ENCODE peak calls at places on chromosome 20, in seven cellular contexts. O, I, E, W, K, M and Q are unnamed samples.

GRCh38 chr20:32984196-32984595 is 20.0 kb downstream of the SUN5 start:
- DNase-seq in K (no peak), I (no peak), E (no peak), O (no peak), W (no peak), M (no peak), Q (no peak)

GRCh38 chr20:41407617-41408016 is 41.0 kb upstream of the EMILIN3 start:
- DNase-seq in I (no peak), M (no peak), K (no peak), O (no peak), W (no peak), E (no peak), Q (no peak)

GRCh38 chr20:1944345-1945099 is 49.3 kb downstream of the SIRPA start:
- DNase-seq in E (no peak), O (no peak), W (no peak), M (no peak), K (peak), I (no peak), Q (no peak)

GRCh38 chr20:46215913-46216707 is 92.2 kb downstream of the CDH22 start:
- DNase-seq in M (no peak), E (no peak), K (no peak), I (no peak), W (peak), O (peak), Q (no peak)

GRCh38 chr20:24443436-24443835 is 26.0 kb upstream of the SYNDIG1 start:
- DNase-seq in W (no peak), E (no peak), K (no peak), M (no peak), O (no peak), I (no peak), Q (no peak)

GRCh38 chr20:58065508-58066361 is 162.7 kb downstream of the ANKRD60 start:
- DNase-seq in W (no peak), E (peak), O (peak), K (no peak), I (no peak), M (no peak), Q (peak)

GRCh38 chr20:36384022-36384619 is 78.0 kb downstream of the DLGAP4 start:
- DNase-seq in E (no peak), M (no peak), I (no peak), O (peak), K (no peak), W (no peak), Q (peak)

GRCh38 chr20:917416-917815 is 1.3 kb upstream of the ANGPT4 start:
- DNase-seq in I (no peak), O (no peak), M (no peak), W (no peak), K (no peak), E (no peak), Q (no peak)

GRCh38 chr20:7980332-7981046 is 39.1 kb downstream of the TMX4 start:
- DNase-seq in O (peak), E (no peak), I (no peak), M (no peak), W (no peak), K (no peak), Q (no peak)

GRCh38 chr20:10524034-10524476 is 89.0 kb downstream of the SLX4IP start:
- DNase-seq in I (no peak), M (no peak), E (no peak), K (peak), W (peak), O (no peak), Q (no peak)

GRCh38 chr20:39036011-39036410 is 73.9 kb downstream of the DHX35 start:
- DNase-seq in W (no peak), E (no peak), O (no peak), K (no peak), M (no peak), I (no peak), Q (no peak)

GRCh38 chr20:19758888-19759331 is 852 bp downstream of the RIN2 start:
- DNase-seq in M (no peak), W (peak), I (no peak), K (no peak), E (no peak), O (peak), Q (peak)

GRCh38 chr20:49615401-49616153 is 47.6 kb upstream of the PTGIS start:
- DNase-seq in I (no peak), M (no peak), O (peak), E (no peak), W (peak), K (no peak), Q (peak)